ENCODE peak calls at places on chromosome 10, in five cellular contexts. U is aorta, A is A549, P is heart left ventricle, Z is H1. T is an unnamed sample.

GRCh38 chr10:24894309-24894708 is 58.1 kb downstream of the PRTFDC1 start:
- DNase-seq in U (no peak), A (no peak), P (no peak), Z (no peak), T (no peak)

GRCh38 chr10:83012866-83013265 is 1126.4 kb upstream of the GHITM start:
- DNase-seq in U (no peak), A (no peak), P (no peak), Z (no peak), T (no peak)

GRCh38 chr10:74669210-74669609 is 157.2 kb upstream of the KAT6B start:
- DNase-seq in U (no peak), A (no peak), P (no peak), Z (no peak), T (no peak)

GRCh38 chr10:119031496-119032059 is 2.1 kb downstream of the NANOS1 start:
- DNase-seq in U (no peak), A (no peak), P (no peak), Z (peak; percentile 46), T (no peak)

GRCh38 chr10:89217057-89217990 is 10.2 kb upstream of the CH25H start:
- DNase-seq in U (no peak), A (peak; percentile 24), P (peak; percentile 58), Z (peak; percentile 60), T (no peak)

GRCh38 chr10:118926018-118926417 is 103.5 kb upstream of the NANOS1 start:
- DNase-seq in U (no peak), A (no peak), P (no peak), Z (peak; percentile 11), T (no peak)

GRCh38 chr10:29181936-29182335 is 106.9 kb upstream of the LYZL1 start:
- DNase-seq in U (no peak), A (no peak), P (no peak), Z (no peak), T (no peak)

GRCh38 chr10:122338609-122339441 is 35.7 kb upstream of the PLEKHA1 start:
- DNase-seq in U (no peak), A (no peak), P (no peak), Z (no peak), T (no peak)

GRCh38 chr10:29598861-29599311 is 35.9 kb downstream of the SVIL start:
- DNase-seq in U (no peak), A (no peak), P (peak; percentile 55), Z (no peak), T (no peak)

GRCh38 chr10:88932539-88933256 is 19.9 kb downstream of the ACTA2 start:
- DNase-seq in U (no peak), A (peak; percentile 54), P (peak; percentile 50), Z (peak; percentile 52), T (peak; percentile 27)

GRCh38 chr10:59857049-59857448 is 49.3 kb downstream of the CCDC6 start:
- DNase-seq in U (no peak), A (no peak), P (no peak), Z (no peak), T (no peak)

GRCh38 chr10:74039561-74040145 is 41.7 kb downstream of the VCL start:
- DNase-seq in U (no peak), A (no peak), P (peak; percentile 40), Z (no peak), T (no peak)

GRCh38 chr10:13684252-13684791 is 97.6 kb downstream of the PRPF18 start:
- DNase-seq in U (peak; percentile 87), A (no peak), P (peak; percentile 89), Z (no peak), T (no peak)

GRCh38 chr10:88800152-88801125 is 2.1 kb upstream of the LIPM start:
- DNase-seq in U (no peak), A (no peak), P (no peak), Z (no peak), T (no peak)

GRCh38 chr10:84845628-84846261 is 517.4 kb downstream of the CCSER2 start:
- DNase-seq in U (no peak), A (no peak), P (no peak), Z (no peak), T (no peak)

GRCh38 chr10:98383869-98384268 is 31.1 kb downstream of the PYROXD2 start:
- DNase-seq in U (peak; percentile 60), A (no peak), P (no peak), Z (no peak), T (no peak)

GRCh38 chr10:47031251-47031952 is 120.2 kb downstream of the PTPN20 start:
- DNase-seq in U (peak; percentile 66), A (peak; percentile 44), P (peak; percentile 19), Z (peak; percentile 45), T (no peak)

GRCh38 chr10:62916157-62916603 is 100.0 kb upstream of the EGR2 start:
- DNase-seq in U (no peak), A (no peak), P (no peak), Z (no peak), T (no peak)

GRCh38 chr10:23174974-23175512 is 17.1 kb upstream of the PTF1A start:
- DNase-seq in U (no peak), A (no peak), P (no peak), Z (no peak), T (no peak)

GRCh38 chr10:5545778-5546710 is 21.3 kb downstream of the CALML3 start:
- DNase-seq in U (peak; percentile 90), A (peak; percentile 96), P (peak; percentile 44), Z (no peak), T (no peak)

GRCh38 chr10:63798599-63799498 is 277.6 kb downstream of the REEP3 start:
- DNase-seq in U (peak; percentile 89), A (no peak), P (peak; percentile 73), Z (no peak), T (no peak)

GRCh38 chr10:102776779-102777417 is 33.1 kb downstream of the WBP1L start:
- DNase-seq in U (peak; percentile 87), A (no peak), P (peak; percentile 87), Z (peak; percentile 67), T (no peak)

GRCh38 chr10:133124357-133125211 is 35.4 kb upstream of the KNDC1 start:
- DNase-seq in U (peak; percentile 68), A (peak; percentile 81), P (no peak), Z (peak; percentile 88), T (no peak)

GRCh38 chr10:44378626-44379025 is 6.3 kb downstream of the CXCL12 start:
- DNase-seq in U (peak; percentile 53), A (no peak), P (no peak), Z (no peak), T (no peak)

GRCh38 chr10:77533156-77533886 is 104.3 kb downstream of the KCNMA1 start:
- DNase-seq in U (peak; percentile 53), A (peak; percentile 29), P (no peak), Z (no peak), T (no peak)

GRCh38 chr10:90983940-90984549 is 63.2 kb upstream of the ANKRD1 start:
- DNase-seq in U (no peak), A (no peak), P (no peak), Z (no peak), T (no peak)

GRCh38 chr10:75755528-75755927 is 324.1 kb downstream of the LRMDA start:
- DNase-seq in U (no peak), A (no peak), P (no peak), Z (no peak), T (no peak)

GRCh38 chr10:75335983-75336382 is 65.6 kb downstream of the ZNF503 start:
- DNase-seq in U (no peak), A (no peak), P (no peak), Z (no peak), T (no peak)

GRCh38 chr10:43594944-43595589 is 11.2 kb upstream of the ZNF485 start:
- DNase-seq in U (no peak), A (no peak), P (peak; percentile 23), Z (no peak), T (no peak)

GRCh38 chr10:114017873-114018272 is 25.8 kb upstream of the ADRB1 start:
- DNase-seq in U (no peak), A (no peak), P (no peak), Z (no peak), T (no peak)

GRCh38 chr10:23525406-23525805 is 86.5 kb downstream of the OTUD1 start:
- DNase-seq in U (no peak), A (peak; percentile 4), P (peak; percentile 23), Z (no peak), T (no peak)

GRCh38 chr10:21732067-21732772 is 198.2 kb downstream of the MLLT10 start:
- DNase-seq in U (no peak), A (peak; percentile 74), P (peak; percentile 59), Z (no peak), T (peak; percentile 83)

GRCh38 chr10:11345224-11346054 is 266.0 kb downstream of the USP6NL start:
- DNase-seq in U (no peak), A (no peak), P (no peak), Z (no peak), T (no peak)

GRCh38 chr10:102009801-102010425 is 46.1 kb downstream of the ARMH3 start:
- DNase-seq in U (no peak), A (peak; percentile 88), P (peak; percentile 47), Z (no peak), T (peak; percentile 37)

GRCh38 chr10:50541921-50542320 is 81.8 kb downstream of the SGMS1 start:
- DNase-seq in U (no peak), A (no peak), P (no peak), Z (no peak), T (no peak)
- H3K4me1 ChIP-seq in U (no peaks in the 10 kb centered on the region), A (no peaks in the 10 kb centered on the region), P (peaks cover 6% of the 10 kb centered on the region), Z (peaks cover 2% of the 10 kb centered on the region), T (peaks cover 2% of the 10 kb centered on the region)

GRCh38 chr10:12427276-12427675 is 77.9 kb downstream of the CAMK1D start:
- DNase-seq in U (no peak), A (no peak), P (no peak), Z (no peak), T (no peak)
- H3K27ac ChIP-seq in U (no peak overlapping the region), A (no peak overlapping the region), P (no peak overlapping the region), Z (no peak overlapping the region), T (no peak overlapping the region)

DNA sequence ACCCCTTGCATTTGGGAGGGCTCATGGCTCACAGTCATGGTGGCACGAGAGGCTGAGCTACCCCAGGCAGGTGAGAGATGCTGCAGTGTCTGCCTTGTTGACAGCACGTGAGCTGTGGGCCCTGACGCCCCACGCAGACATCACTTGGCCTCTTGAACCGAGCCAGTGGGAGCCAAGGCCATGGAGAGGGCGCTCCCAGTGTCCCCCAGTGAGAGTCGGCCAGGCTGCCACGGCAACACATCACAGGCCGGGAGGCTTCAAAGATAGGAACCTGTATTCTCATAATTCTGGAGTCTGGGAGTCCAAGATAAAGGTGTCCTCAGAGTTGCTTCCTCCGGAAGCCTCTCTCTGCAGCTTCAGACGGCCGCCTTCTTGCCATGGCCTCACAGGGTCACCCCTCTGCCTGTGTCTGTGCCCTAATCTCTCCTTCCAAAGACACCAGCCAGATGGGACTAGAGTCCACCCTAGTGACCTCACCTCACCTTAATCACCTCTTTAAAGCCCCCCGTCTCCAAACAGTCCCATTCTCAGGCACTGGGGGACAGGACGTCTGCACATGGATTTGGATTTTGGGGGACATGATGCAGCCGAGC is 119.6 kb downstream of the KLF6 start:
- DNase-seq in U (no peak), A (no peak), P (no peak), Z (no peak), T (no peak)
- H3K4me3 ChIP-seq in U (no peak overlapping the region), A (no peak overlapping the region), P (no peak overlapping the region), Z (no peak overlapping the region), T (no peak overlapping the region)

GRCh38 chr10:35874326-35875070 is 232.4 kb upstream of the FZD8 start:
- DNase-seq in U (no peak), A (no peak), P (no peak), Z (no peak), T (no peak)
- H3K4me1 ChIP-seq in U (no peaks in the 10 kb centered on the region), A (peaks cover 13% of the 10 kb centered on the region), P (no peaks in the 10 kb centered on the region), Z (peaks cover 19% of the 10 kb centered on the region), T (peaks cover 2% of the 10 kb centered on the region)

T was measured in iPS DF 6.9.